ENCODE peak calls at places on chromosome 1, in ten cellular contexts. One of them, this sample, is unnamed.

GRCh38 chr1:53602376-53602775 is 136.6 kb downstream of the GLIS1 start:
- DNase-seq in brain microvascular endothelial cell: no peak
- DNase-seq in type B pancreatic cell: no peak
- DNase-seq in activated T-cell treated with anti-CD3 and anti-CD28 coated beads, Interleukin-2, amount 50 U/mL, for 4 hours: no peak
- DNase-seq in fibroblast of mammary gland: no peak
- DNase-seq in GM12865: no peak
- DNase-seq in stimulated activated CD4-positive, alpha-beta T cell treated with anti-CD3 and anti-CD28 coated beads, Interleukin-2, amount 100 ng/mL, for 48 hours: no peak
- DNase-seq in GM04504: no peak
- DNase-seq in AG09309: no peak
- DNase-seq in activated CD4-positive, alpha-beta T cell treated with anti-CD3 and anti-CD28 coated beads, Interleukin-2, amount 50 U/mL, for 4 hours: no peak
- DNase-seq in this sample: no peak

GRCh38 chr1:229381234-229381633 is 38.4 kb upstream of the CCSAP start:
- DNase-seq in fibroblast of mammary gland: no peak
- DNase-seq in brain microvascular endothelial cell: no peak
- DNase-seq in activated CD4-positive, alpha-beta T cell treated with anti-CD3 and anti-CD28 coated beads, Interleukin-2, amount 50 U/mL, for 4 hours: no peak
- DNase-seq in GM12865: no peak
- DNase-seq in type B pancreatic cell: no peak
- DNase-seq in stimulated activated CD4-positive, alpha-beta T cell treated with anti-CD3 and anti-CD28 coated beads, Interleukin-2, amount 100 ng/mL, for 48 hours: no peak
- DNase-seq in GM04504: no peak
- DNase-seq in AG09309: no peak
- DNase-seq in activated T-cell treated with anti-CD3 and anti-CD28 coated beads, Interleukin-2, amount 50 U/mL, for 4 hours: no peak
- DNase-seq in this sample: no peak

GRCh38 chr1:227940791-227941241 is 6.9 kb downstream of the WNT9A start:
- DNase-seq in brain microvascular endothelial cell: no peak
- DNase-seq in AG09309: no peak
- DNase-seq in activated CD4-positive, alpha-beta T cell treated with anti-CD3 and anti-CD28 coated beads, Interleukin-2, amount 50 U/mL, for 4 hours: no peak
- DNase-seq in stimulated activated CD4-positive, alpha-beta T cell treated with anti-CD3 and anti-CD28 coated beads, Interleukin-2, amount 100 ng/mL, for 48 hours: no peak
- DNase-seq in GM04504: no peak
- DNase-seq in GM12865: no peak
- DNase-seq in type B pancreatic cell: peak
- DNase-seq in fibroblast of mammary gland: no peak
- DNase-seq in activated T-cell treated with anti-CD3 and anti-CD28 coated beads, Interleukin-2, amount 50 U/mL, for 4 hours: peak
- DNase-seq in this sample: no peak

GRCh38 chr1:59415286-59415850 is 118.5 kb downstream of the FGGY start:
- DNase-seq in AG09309: no peak
- DNase-seq in activated T-cell treated with anti-CD3 and anti-CD28 coated beads, Interleukin-2, amount 50 U/mL, for 4 hours: no peak
- DNase-seq in GM12865: no peak
- DNase-seq in stimulated activated CD4-positive, alpha-beta T cell treated with anti-CD3 and anti-CD28 coated beads, Interleukin-2, amount 100 ng/mL, for 48 hours: no peak
- DNase-seq in fibroblast of mammary gland: no peak
- DNase-seq in activated CD4-positive, alpha-beta T cell treated with anti-CD3 and anti-CD28 coated beads, Interleukin-2, amount 50 U/mL, for 4 hours: no peak
- DNase-seq in type B pancreatic cell: no peak
- DNase-seq in brain microvascular endothelial cell: no peak
- DNase-seq in GM04504: no peak
- DNase-seq in this sample: no peak

GRCh38 chr1:192904438-192904895 is 95.6 kb downstream of the RGS2 start:
- DNase-seq in fibroblast of mammary gland: peak
- DNase-seq in brain microvascular endothelial cell: peak
- DNase-seq in GM04504: peak
- DNase-seq in GM12865: peak
- DNase-seq in type B pancreatic cell: no peak
- DNase-seq in AG09309: peak
- DNase-seq in activated T-cell treated with anti-CD3 and anti-CD28 coated beads, Interleukin-2, amount 50 U/mL, for 4 hours: no peak
- DNase-seq in activated CD4-positive, alpha-beta T cell treated with anti-CD3 and anti-CD28 coated beads, Interleukin-2, amount 50 U/mL, for 4 hours: no peak
- DNase-seq in stimulated activated CD4-positive, alpha-beta T cell treated with anti-CD3 and anti-CD28 coated beads, Interleukin-2, amount 100 ng/mL, for 48 hours: peak
- DNase-seq in this sample: no peak

GRCh38 chr1:85490270-85490669 is 25.3 kb upstream of the DDAH1 start:
- DNase-seq in stimulated activated CD4-positive, alpha-beta T cell treated with anti-CD3 and anti-CD28 coated beads, Interleukin-2, amount 100 ng/mL, for 48 hours: no peak
- DNase-seq in type B pancreatic cell: no peak
- DNase-seq in activated CD4-positive, alpha-beta T cell treated with anti-CD3 and anti-CD28 coated beads, Interleukin-2, amount 50 U/mL, for 4 hours: no peak
- DNase-seq in GM12865: no peak
- DNase-seq in AG09309: no peak
- DNase-seq in fibroblast of mammary gland: no peak
- DNase-seq in brain microvascular endothelial cell: no peak
- DNase-seq in GM04504: no peak
- DNase-seq in activated T-cell treated with anti-CD3 and anti-CD28 coated beads, Interleukin-2, amount 50 U/mL, for 4 hours: no peak
- DNase-seq in this sample: no peak

GRCh38 chr1:15325375-15326085 is 78.5 kb downstream of the FHAD1 start:
- DNase-seq in GM04504: no peak
- DNase-seq in fibroblast of mammary gland: no peak
- DNase-seq in type B pancreatic cell: no peak
- DNase-seq in activated T-cell treated with anti-CD3 and anti-CD28 coated beads, Interleukin-2, amount 50 U/mL, for 4 hours: no peak
- DNase-seq in brain microvascular endothelial cell: no peak
- DNase-seq in stimulated activated CD4-positive, alpha-beta T cell treated with anti-CD3 and anti-CD28 coated beads, Interleukin-2, amount 100 ng/mL, for 48 hours: no peak
- DNase-seq in AG09309: no peak
- DNase-seq in activated CD4-positive, alpha-beta T cell treated with anti-CD3 and anti-CD28 coated beads, Interleukin-2, amount 50 U/mL, for 4 hours: no peak
- DNase-seq in GM12865: no peak
- DNase-seq in this sample: no peak

GRCh38 chr1:173405758-173406344 is 71.3 kb upstream of the PRDX6 start:
- DNase-seq in GM04504: peak
- DNase-seq in GM12865: no peak
- DNase-seq in activated CD4-positive, alpha-beta T cell treated with anti-CD3 and anti-CD28 coated beads, Interleukin-2, amount 50 U/mL, for 4 hours: no peak
- DNase-seq in stimulated activated CD4-positive, alpha-beta T cell treated with anti-CD3 and anti-CD28 coated beads, Interleukin-2, amount 100 ng/mL, for 48 hours: no peak
- DNase-seq in brain microvascular endothelial cell: peak
- DNase-seq in activated T-cell treated with anti-CD3 and anti-CD28 coated beads, Interleukin-2, amount 50 U/mL, for 4 hours: no peak
- DNase-seq in fibroblast of mammary gland: peak
- DNase-seq in AG09309: no peak
- DNase-seq in type B pancreatic cell: no peak
- DNase-seq in this sample: no peak

GRCh38 chr1:220451541-220451940 is 76.4 kb upstream of the MARK1 start:
- DNase-seq in type B pancreatic cell: no peak
- DNase-seq in GM04504: no peak
- DNase-seq in fibroblast of mammary gland: peak
- DNase-seq in GM12865: no peak
- DNase-seq in brain microvascular endothelial cell: no peak
- DNase-seq in activated CD4-positive, alpha-beta T cell treated with anti-CD3 and anti-CD28 coated beads, Interleukin-2, amount 50 U/mL, for 4 hours: no peak
- DNase-seq in AG09309: no peak
- DNase-seq in activated T-cell treated with anti-CD3 and anti-CD28 coated beads, Interleukin-2, amount 50 U/mL, for 4 hours: no peak
- DNase-seq in stimulated activated CD4-positive, alpha-beta T cell treated with anti-CD3 and anti-CD28 coated beads, Interleukin-2, amount 100 ng/mL, for 48 hours: no peak
- DNase-seq in this sample: no peak

GRCh38 chr1:202343652-202344349 is 2.1 kb upstream of the UBE2T start:
- DNase-seq in type B pancreatic cell: no peak
- DNase-seq in brain microvascular endothelial cell: no peak
- DNase-seq in stimulated activated CD4-positive, alpha-beta T cell treated with anti-CD3 and anti-CD28 coated beads, Interleukin-2, amount 100 ng/mL, for 48 hours: no peak
- DNase-seq in AG09309: no peak
- DNase-seq in activated T-cell treated with anti-CD3 and anti-CD28 coated beads, Interleukin-2, amount 50 U/mL, for 4 hours: no peak
- DNase-seq in fibroblast of mammary gland: peak
- DNase-seq in GM12865: peak
- DNase-seq in activated CD4-positive, alpha-beta T cell treated with anti-CD3 and anti-CD28 coated beads, Interleukin-2, amount 50 U/mL, for 4 hours: no peak
- DNase-seq in GM04504: no peak
- DNase-seq in this sample: no peak

GRCh38 chr1:42692461-42692860 is 10.2 kb downstream of the YBX1 start:
- DNase-seq in AG09309: no peak
- DNase-seq in GM12865: no peak
- DNase-seq in brain microvascular endothelial cell: no peak
- DNase-seq in fibroblast of mammary gland: no peak
- DNase-seq in activated CD4-positive, alpha-beta T cell treated with anti-CD3 and anti-CD28 coated beads, Interleukin-2, amount 50 U/mL, for 4 hours: no peak
- DNase-seq in activated T-cell treated with anti-CD3 and anti-CD28 coated beads, Interleukin-2, amount 50 U/mL, for 4 hours: no peak
- DNase-seq in GM04504: no peak
- DNase-seq in stimulated activated CD4-positive, alpha-beta T cell treated with anti-CD3 and anti-CD28 coated beads, Interleukin-2, amount 100 ng/mL, for 48 hours: no peak
- DNase-seq in type B pancreatic cell: no peak
- DNase-seq in this sample: no peak

GRCh38 chr1:217089239-217090014 is 366.2 kb upstream of the ESRRG start:
- DNase-seq in activated CD4-positive, alpha-beta T cell treated with anti-CD3 and anti-CD28 coated beads, Interleukin-2, amount 50 U/mL, for 4 hours: no peak
- DNase-seq in stimulated activated CD4-positive, alpha-beta T cell treated with anti-CD3 and anti-CD28 coated beads, Interleukin-2, amount 100 ng/mL, for 48 hours: no peak
- DNase-seq in type B pancreatic cell: no peak
- DNase-seq in GM04504: no peak
- DNase-seq in fibroblast of mammary gland: peak
- DNase-seq in activated T-cell treated with anti-CD3 and anti-CD28 coated beads, Interleukin-2, amount 50 U/mL, for 4 hours: no peak
- DNase-seq in brain microvascular endothelial cell: peak
- DNase-seq in GM12865: no peak
- DNase-seq in AG09309: no peak
- DNase-seq in this sample: no peak

GRCh38 chr1:92820551-92820950 is 11.3 kb upstream of the RPL5 start:
- DNase-seq in type B pancreatic cell: no peak
- DNase-seq in activated CD4-positive, alpha-beta T cell treated with anti-CD3 and anti-CD28 coated beads, Interleukin-2, amount 50 U/mL, for 4 hours: no peak
- DNase-seq in fibroblast of mammary gland: peak
- DNase-seq in brain microvascular endothelial cell: peak
- DNase-seq in GM12865: no peak
- DNase-seq in stimulated activated CD4-positive, alpha-beta T cell treated with anti-CD3 and anti-CD28 coated beads, Interleukin-2, amount 100 ng/mL, for 48 hours: no peak
- DNase-seq in activated T-cell treated with anti-CD3 and anti-CD28 coated beads, Interleukin-2, amount 50 U/mL, for 4 hours: no peak
- DNase-seq in GM04504: no peak
- DNase-seq in AG09309: no peak
- DNase-seq in this sample: no peak

This sample was measured in activated T-helper 9 cell treated with anti-CD3 and anti-CD28 coated beads, Interleukin-2, amount 50 U/mL, for 16 hours.